ENCODE peak calls at places on chromosomes 3 and 15, in five cellular contexts. One of them, this sample, is unnamed.

GRCh38 chr3:58487140-58487886 is 4.6 kb upstream of the KCTD6 start:
- DNase-seq in CD4-positive, alpha-beta T cell: no peak
- DNase-seq in choroid plexus epithelial cell: peak; percentile 55
- DNase-seq in H1: no peak
- DNase-seq in mesothelial cell of epicardium: no peak
- DNase-seq in this sample: no peak

GRCh38 chr3:42709621-42710020 is 7.0 kb upstream of the HHATL start:
- DNase-seq in CD4-positive, alpha-beta T cell: no peak
- DNase-seq in choroid plexus epithelial cell: no peak
- DNase-seq in H1: no peak
- DNase-seq in mesothelial cell of epicardium: peak; percentile 22
- DNase-seq in this sample: no peak

GRCh38 chr3:85758442-85758841 is 799.7 kb downstream of the CADM2 start:
- DNase-seq in CD4-positive, alpha-beta T cell: no peak
- DNase-seq in choroid plexus epithelial cell: no peak
- DNase-seq in H1: no peak
- DNase-seq in mesothelial cell of epicardium: no peak
- DNase-seq in this sample: no peak

GRCh38 chr3:162610261-162610660 is 1113.7 kb downstream of the OTOL1 start:
- DNase-seq in CD4-positive, alpha-beta T cell: no peak
- DNase-seq in choroid plexus epithelial cell: no peak
- DNase-seq in H1: no peak
- DNase-seq in mesothelial cell of epicardium: no peak
- DNase-seq in this sample: no peak

GRCh38 chr15:66631616-66632263 is 65.9 kb upstream of the LCTL start:
- DNase-seq in CD4-positive, alpha-beta T cell: no peak
- DNase-seq in choroid plexus epithelial cell: no peak
- DNase-seq in H1: no peak
- DNase-seq in mesothelial cell of epicardium: no peak
- DNase-seq in this sample: no peak

GRCh38 chr15:52307847-52308246 is 12.2 kb upstream of the MYO5C start:
- DNase-seq in CD4-positive, alpha-beta T cell: no peak
- DNase-seq in choroid plexus epithelial cell: no peak
- DNase-seq in H1: no peak
- DNase-seq in mesothelial cell of epicardium: no peak
- DNase-seq in this sample: no peak

GRCh38 chr15:59327942-59328341 is 44.7 kb downstream of the MYO1E start:
- DNase-seq in CD4-positive, alpha-beta T cell: no peak
- DNase-seq in choroid plexus epithelial cell: no peak
- DNase-seq in H1: no peak
- DNase-seq in mesothelial cell of epicardium: no peak
- DNase-seq in this sample: no peak

GRCh38 chr3:157938154-157938774 is 168.0 kb downstream of the SHOX2 start:
- DNase-seq in CD4-positive, alpha-beta T cell: no peak
- DNase-seq in choroid plexus epithelial cell: peak; percentile 31
- DNase-seq in H1: no peak
- DNase-seq in mesothelial cell of epicardium: no peak
- DNase-seq in this sample: no peak

GRCh38 chr3:40645883-40646282 is 121.1 kb downstream of the ZNF621 start:
- DNase-seq in CD4-positive, alpha-beta T cell: no peak
- DNase-seq in choroid plexus epithelial cell: peak; percentile 56
- DNase-seq in H1: no peak
- DNase-seq in mesothelial cell of epicardium: no peak
- DNase-seq in this sample: no peak

GRCh38 chr3:58422756-58423324 is 10.8 kb downstream of the PDHB start:
- DNase-seq in CD4-positive, alpha-beta T cell: no peak
- DNase-seq in choroid plexus epithelial cell: peak; percentile 74
- DNase-seq in H1: no peak
- DNase-seq in mesothelial cell of epicardium: no peak
- DNase-seq in this sample: no peak

GRCh38 chr15:45855907-45856579 is 221.2 kb downstream of the SQOR start:
- DNase-seq in CD4-positive, alpha-beta T cell: no peak
- DNase-seq in choroid plexus epithelial cell: no peak
- DNase-seq in H1: no peak
- DNase-seq in mesothelial cell of epicardium: no peak
- DNase-seq in this sample: no peak

GRCh38 chr3:124520970-124521369 is 209.3 kb upstream of the UMPS start:
- DNase-seq in CD4-positive, alpha-beta T cell: no peak
- DNase-seq in choroid plexus epithelial cell: no peak
- DNase-seq in H1: no peak
- DNase-seq in mesothelial cell of epicardium: no peak
- DNase-seq in this sample: no peak

GRCh38 chr3:182465301-182466185 is 327.8 kb upstream of the ATP11B start:
- DNase-seq in CD4-positive, alpha-beta T cell: no peak
- DNase-seq in choroid plexus epithelial cell: no peak
- DNase-seq in H1: no peak
- DNase-seq in mesothelial cell of epicardium: no peak
- DNase-seq in this sample: no peak

GRCh38 chr3:57179580-57180410 is 14.6 kb upstream of the IL17RD start:
- DNase-seq in CD4-positive, alpha-beta T cell: no peak
- DNase-seq in choroid plexus epithelial cell: peak; percentile 67
- DNase-seq in H1: no peak
- DNase-seq in mesothelial cell of epicardium: no peak
- DNase-seq in this sample: no peak

GRCh38 chr3:63975705-63976104 is 47.6 kb downstream of the PSMD6 start:
- DNase-seq in CD4-positive, alpha-beta T cell: no peak
- DNase-seq in choroid plexus epithelial cell: peak; percentile 86
- DNase-seq in H1: no peak
- DNase-seq in mesothelial cell of epicardium: no peak
- DNase-seq in this sample: no peak

GRCh38 chr15:71526061-71526460 is 284.3 kb upstream of the NR2E3 start:
- DNase-seq in CD4-positive, alpha-beta T cell: no peak
- DNase-seq in choroid plexus epithelial cell: peak; percentile 61
- DNase-seq in H1: no peak
- DNase-seq in mesothelial cell of epicardium: no peak
- DNase-seq in this sample: no peak

GRCh38 chr3:153289334-153289808 is 127.3 kb downstream of the RAP2B start:
- DNase-seq in CD4-positive, alpha-beta T cell: no peak
- DNase-seq in choroid plexus epithelial cell: peak; percentile 37
- DNase-seq in H1: no peak
- DNase-seq in mesothelial cell of epicardium: no peak
- DNase-seq in this sample: no peak

GRCh38 chr15:48330045-48330840 is 986 bp upstream of the DUT start:
- DNase-seq in CD4-positive, alpha-beta T cell: no peak
- DNase-seq in choroid plexus epithelial cell: peak; percentile 35
- DNase-seq in H1: no peak
- DNase-seq in mesothelial cell of epicardium: no peak
- DNase-seq in this sample: peak; percentile 20

GRCh38 chr15:60918234-60918964 is 310.7 kb downstream of the RORA start:
- DNase-seq in CD4-positive, alpha-beta T cell: no peak
- DNase-seq in choroid plexus epithelial cell: no peak
- DNase-seq in H1: no peak
- DNase-seq in mesothelial cell of epicardium: peak; percentile 47
- DNase-seq in this sample: no peak

GRCh38 chr15:89396723-89397652 is 62.4 kb upstream of the POLG start:
- DNase-seq in CD4-positive, alpha-beta T cell: no peak
- DNase-seq in choroid plexus epithelial cell: no peak
- DNase-seq in H1: no peak
- DNase-seq in mesothelial cell of epicardium: no peak
- DNase-seq in this sample: no peak

GRCh38 chr15:98684441-98684840 is 36.1 kb downstream of the IGF1R start:
- DNase-seq in CD4-positive, alpha-beta T cell: no peak
- DNase-seq in choroid plexus epithelial cell: peak; percentile 78
- DNase-seq in H1: no peak
- DNase-seq in mesothelial cell of epicardium: no peak
- DNase-seq in this sample: no peak

GRCh38 chr3:53154731-53155320 is 6.2 kb upstream of the PRKCD start:
- DNase-seq in CD4-positive, alpha-beta T cell: no peak
- DNase-seq in choroid plexus epithelial cell: no peak
- DNase-seq in H1: no peak
- DNase-seq in mesothelial cell of epicardium: no peak
- DNase-seq in this sample: no peak

GRCh38 chr3:113495035-113495434 is 19.9 kb downstream of the SPICE1 start:
- DNase-seq in CD4-positive, alpha-beta T cell: peak; percentile 31
- DNase-seq in choroid plexus epithelial cell: peak; percentile 75
- DNase-seq in H1: no peak
- DNase-seq in mesothelial cell of epicardium: no peak
- DNase-seq in this sample: peak; percentile 55

GRCh38 chr3:194640829-194641228 is 7.6 kb upstream of the TMEM44 start:
- DNase-seq in CD4-positive, alpha-beta T cell: peak; percentile 33
- DNase-seq in choroid plexus epithelial cell: peak; percentile 64
- DNase-seq in H1: no peak
- DNase-seq in mesothelial cell of epicardium: no peak
- DNase-seq in this sample: no peak

GRCh38 chr3:12824299-12824698 is 17.1 kb downstream of the RPL32 start:
- DNase-seq in CD4-positive, alpha-beta T cell: no peak
- DNase-seq in choroid plexus epithelial cell: no peak
- DNase-seq in H1: no peak
- DNase-seq in mesothelial cell of epicardium: no peak
- DNase-seq in this sample: no peak
- TF ChIP-seq CTCF in CD4-positive, alpha-beta T cell: no peak
- TF ChIP-seq CTCF in choroid plexus epithelial cell: no peak
- TF ChIP-seq CTCF in H1: no peak
- TF ChIP-seq CTCF in mesothelial cell of epicardium: no peak
- TF ChIP-seq CTCF in this sample: no peak

GRCh38 chr3:36698314-36698713 is 66.0 kb downstream of the DCLK3 start:
- DNase-seq in CD4-positive, alpha-beta T cell: no peak
- DNase-seq in choroid plexus epithelial cell: no peak
- DNase-seq in H1: no peak
- DNase-seq in mesothelial cell of epicardium: no peak
- DNase-seq in this sample: no peak

GRCh38 chr3:36701903-36702374 is 62.4 kb downstream of the DCLK3 start:
- DNase-seq in CD4-positive, alpha-beta T cell: no peak
- DNase-seq in choroid plexus epithelial cell: peak; percentile 89
- DNase-seq in H1: no peak
- DNase-seq in mesothelial cell of epicardium: no peak
- DNase-seq in this sample: no peak

GRCh38 chr3:36697397-36698001 is 66.9 kb downstream of the DCLK3 start:
- DNase-seq in CD4-positive, alpha-beta T cell: no peak
- DNase-seq in choroid plexus epithelial cell: peak; percentile 14
- DNase-seq in H1: no peak
- DNase-seq in mesothelial cell of epicardium: no peak
- DNase-seq in this sample: no peak

GRCh38 chr3:36701249-36701572 is 63.1 kb downstream of the DCLK3 start:
- DNase-seq in CD4-positive, alpha-beta T cell: no peak
- DNase-seq in choroid plexus epithelial cell: no peak
- DNase-seq in H1: no peak
- DNase-seq in mesothelial cell of epicardium: no peak
- DNase-seq in this sample: no peak

DNA sequence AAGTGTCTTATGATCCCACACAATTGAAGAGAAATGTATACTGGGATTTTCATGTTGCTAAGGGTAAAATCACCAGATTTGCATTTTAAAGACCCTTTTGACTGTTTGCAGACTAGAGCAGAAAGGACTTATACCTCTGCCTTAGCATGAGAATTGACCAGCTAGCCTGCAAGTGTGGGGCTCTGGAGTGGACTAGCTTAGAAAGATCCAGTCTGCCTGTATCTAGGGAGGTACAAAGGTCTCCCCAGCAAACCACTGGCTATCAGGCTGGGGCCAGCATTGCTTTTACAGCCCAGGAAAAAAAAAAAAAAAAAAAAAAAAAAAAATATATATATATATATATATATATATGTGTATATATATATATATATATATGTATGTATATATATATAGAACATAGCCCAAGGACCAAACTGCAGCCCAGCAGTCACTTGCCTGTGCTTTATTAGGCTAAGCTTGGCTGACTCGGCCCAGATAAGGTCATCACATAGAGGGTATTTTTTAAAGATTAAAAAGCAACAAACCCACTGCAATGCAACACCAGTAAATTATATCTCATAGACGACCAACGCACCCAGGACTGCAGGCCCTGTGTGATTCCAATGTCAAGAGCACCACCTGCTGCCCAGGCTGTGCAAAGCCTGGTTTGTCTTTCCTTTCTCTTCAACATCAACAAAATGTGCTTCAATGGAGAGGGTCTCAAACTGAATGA is 63.7 kb downstream of the DCLK3 start:
- DNase-seq in CD4-positive, alpha-beta T cell: no peak
- DNase-seq in choroid plexus epithelial cell: peak; percentile 92
- DNase-seq in H1: peak; percentile 31
- DNase-seq in mesothelial cell of epicardium: peak; percentile 72
- DNase-seq in this sample: peak; percentile 23
- TF ChIP-seq CTCF in CD4-positive, alpha-beta T cell: peak; percentile 20
- TF ChIP-seq CTCF in choroid plexus epithelial cell: peak; percentile 98
- TF ChIP-seq CTCF in H1: peak; percentile 90
- TF ChIP-seq CTCF in mesothelial cell of epicardium: peak; percentile 59
- TF ChIP-seq CTCF in this sample: peak; percentile 27

DNA sequence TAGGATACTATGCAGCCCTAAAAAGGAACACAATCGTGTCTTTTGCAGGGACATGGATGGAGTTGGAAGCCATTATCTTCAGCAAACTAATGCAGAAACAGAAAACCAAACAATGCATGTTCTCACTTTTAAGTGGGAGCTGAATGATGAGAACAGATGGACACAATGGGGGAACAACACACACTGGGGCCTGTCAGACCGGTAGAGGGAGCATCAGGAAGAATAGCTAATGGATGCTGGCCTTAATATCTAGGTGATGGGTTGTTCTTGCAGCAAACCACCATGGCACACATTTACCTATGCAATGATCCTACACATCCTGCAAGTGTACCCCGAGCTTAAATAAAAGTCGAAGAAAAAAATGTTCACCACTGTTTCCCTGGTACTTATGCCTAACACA is 17.5 kb downstream of the SENP7 start:
- DNase-seq in CD4-positive, alpha-beta T cell: no peak
- DNase-seq in choroid plexus epithelial cell: no peak
- DNase-seq in H1: no peak
- DNase-seq in mesothelial cell of epicardium: no peak
- DNase-seq in this sample: no peak
- TF ChIP-seq CTCF in CD4-positive, alpha-beta T cell: no peak
- TF ChIP-seq CTCF in choroid plexus epithelial cell: peak; percentile 41
- TF ChIP-seq CTCF in H1: peak; percentile 54
- TF ChIP-seq CTCF in mesothelial cell of epicardium: no peak
- TF ChIP-seq CTCF in this sample: no peak

GRCh38 chr3:127699098-127699945 is 26.6 kb downstream of the ABTB1 start:
- DNase-seq in CD4-positive, alpha-beta T cell: no peak
- DNase-seq in choroid plexus epithelial cell: peak; percentile 89
- DNase-seq in H1: no peak
- DNase-seq in mesothelial cell of epicardium: no peak
- DNase-seq in this sample: no peak

GRCh38 chr3:127702151-127702578 is 29.4 kb downstream of the ABTB1 start:
- DNase-seq in CD4-positive, alpha-beta T cell: no peak
- DNase-seq in choroid plexus epithelial cell: no peak
- DNase-seq in H1: no peak
- DNase-seq in mesothelial cell of epicardium: no peak
- DNase-seq in this sample: no peak

GRCh38 chr3:127701281-127701792 is 28.6 kb downstream of the ABTB1 start:
- DNase-seq in CD4-positive, alpha-beta T cell: no peak
- DNase-seq in choroid plexus epithelial cell: no peak
- DNase-seq in H1: no peak
- DNase-seq in mesothelial cell of epicardium: no peak
- DNase-seq in this sample: no peak

GRCh38 chr3:127699946-127700300 is 27.2 kb downstream of the ABTB1 start:
- DNase-seq in CD4-positive, alpha-beta T cell: no peak
- DNase-seq in choroid plexus epithelial cell: no peak
- DNase-seq in H1: no peak
- DNase-seq in mesothelial cell of epicardium: no peak
- DNase-seq in this sample: no peak

GRCh38 chr3:127700406-127700805 is 27.7 kb downstream of the ABTB1 start:
- DNase-seq in CD4-positive, alpha-beta T cell: no peak
- DNase-seq in choroid plexus epithelial cell: no peak
- DNase-seq in H1: no peak
- DNase-seq in mesothelial cell of epicardium: no peak
- DNase-seq in this sample: no peak
- TF ChIP-seq CTCF in CD4-positive, alpha-beta T cell: no peak
- TF ChIP-seq CTCF in choroid plexus epithelial cell: peak; percentile 6
- TF ChIP-seq CTCF in H1: peak; percentile 24
- TF ChIP-seq CTCF in mesothelial cell of epicardium: no peak
- TF ChIP-seq CTCF in this sample: no peak